ENCODE peak calls at places on chromosomes 3 and 15, in four cellular contexts. L, D, R and N are unnamed samples.

GRCh38 chr3:47542614-47543173 is 29.2 kb upstream of the ELP6 start:
- DNase-seq in R (peak), D (peak), L (peak), N (no peak)

GRCh38 chr3:32154180-32154579 is 47.8 kb downstream of the GPD1L start:
- DNase-seq in D (no peak), L (no peak), R (no peak), N (no peak)

GRCh38 chr3:45960289-45960688 is 17.0 kb downstream of the CXCR6 start:
- DNase-seq in R (no peak), L (no peak), D (no peak), N (no peak)

GRCh38 chr3:120855665-120856437 is 52.2 kb upstream of the STXBP5L start:
- DNase-seq in D (peak), L (peak), R (peak), N (no peak)

GRCh38 chr15:77143191-77143590 is 72.3 kb upstream of the TSPAN3 start:
- DNase-seq in D (no peak), L (no peak), R (no peak), N (no peak)

GRCh38 chr3:197810901-197811300 is 19.8 kb downstream of the LRCH3 start:
- DNase-seq in D (no peak), L (no peak), R (no peak), N (no peak)

GRCh38 chr3:50126287-50127211 is 28.6 kb upstream of the SEMA3F start:
- DNase-seq in R (no peak), L (no peak), D (peak), N (no peak)

GRCh38 chr3:13524979-13525669 is 23.8 kb upstream of the FBLN2 start:
- DNase-seq in D (peak), R (no peak), L (no peak), N (no peak)

GRCh38 chr3:195462308-195462610 is 19.4 kb upstream of the ACAP2 start:
- DNase-seq in D (no peak), L (no peak), R (no peak), N (no peak)

GRCh38 chr15:79987569-79987955 is 16.6 kb upstream of the BCL2A1 start:
- DNase-seq in R (no peak), L (no peak), D (no peak), N (no peak)

GRCh38 chr3:50714953-50715352 is 40.2 kb downstream of the DOCK3 start:
- DNase-seq in D (no peak), R (peak), L (no peak), N (no peak)

GRCh38 chr15:66085128-66085527 is 168.4 kb downstream of the MEGF11 start:
- DNase-seq in L (no peak), D (no peak), R (no peak), N (peak)

GRCh38 chr3:108118038-108118727 is 27.4 kb upstream of the CD47 start:
- DNase-seq in L (no peak), D (peak), R (no peak), N (no peak)

GRCh38 chr3:16738451-16738850 is 133.2 kb upstream of the DAZL start:
- DNase-seq in R (no peak), D (no peak), L (no peak), N (no peak)

GRCh38 chr3:13414040-13414729 is 5.9 kb downstream of the NUP210 start:
- DNase-seq in R (no peak), D (no peak), L (no peak), N (no peak)

GRCh38 chr3:161559177-161559998 is 62.8 kb downstream of the OTOL1 start:
- DNase-seq in R (peak), L (no peak), D (peak), N (no peak)

GRCh38 chr15:70922119-70922518 is 29.5 kb downstream of the LRRC49 start:
- DNase-seq in L (no peak), D (no peak), R (no peak), N (no peak)

GRCh38 chr3:33001889-33002288 is 50.4 kb downstream of the CCR4 start:
- DNase-seq in L (no peak), R (no peak), D (no peak), N (no peak)

GRCh38 chr3:172323894-172324590 is 124.2 kb downstream of the GHSR start:
- DNase-seq in R (peak), D (peak), L (no peak), N (no peak)

GRCh38 chr15:85063088-85063487 is 81.4 kb downstream of the PDE8A start:
- DNase-seq in L (no peak), D (peak), R (no peak), N (no peak)

GRCh38 chr3:10964537-10965167 is 27.9 kb upstream of the SLC6A1 start:
- DNase-seq in R (peak), L (no peak), D (peak), N (no peak)

GRCh38 chr15:34358367-34358766 is 8.6 kb downstream of the LPCAT4 start:
- DNase-seq in L (no peak), R (no peak), D (no peak), N (no peak)

GRCh38 chr3:19931180-19931692 is 2.8 kb downstream of the EFHB start:
- DNase-seq in R (peak), D (no peak), L (no peak), N (no peak)

GRCh38 chr15:48373855-48374421 is 42.7 kb downstream of the DUT start:
- DNase-seq in D (peak), L (no peak), R (peak), N (peak)

GRCh38 chr3:195543642-195544536 is 764 bp upstream of the PPP1R2 start:
- DNase-seq in D (no peak), L (no peak), R (no peak), N (no peak)

GRCh38 chr3:175224051-175224450 is 364.9 kb downstream of the NAALADL2 start:
- DNase-seq in R (no peak), D (no peak), L (no peak), N (no peak)

DNA sequence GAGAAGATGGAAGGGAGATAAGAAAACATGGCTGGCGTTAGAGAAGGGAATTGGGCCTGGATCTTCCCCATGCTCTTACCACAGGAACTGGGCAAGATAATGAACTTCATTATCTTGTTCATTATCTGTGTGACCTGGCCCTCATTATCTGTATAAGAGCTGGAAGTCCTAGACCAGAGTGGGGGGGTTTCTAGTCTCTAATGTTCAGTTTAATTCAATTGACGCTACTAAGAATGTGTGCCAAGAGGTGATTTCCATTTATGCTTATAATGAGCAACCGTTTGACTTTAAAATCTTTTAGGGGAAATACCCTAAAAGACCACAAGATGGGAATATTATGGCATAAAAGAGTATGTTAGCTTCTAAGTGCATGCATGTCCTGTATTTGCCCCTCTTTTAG is 59.1 kb upstream of the CSTA start:
- DNase-seq in R (no peak), L (no peak), D (no peak), N (no peak)
- TF ChIP-seq CTCF in R (no peak), L (no peak), D (no peak), N (no peak)

DNA sequence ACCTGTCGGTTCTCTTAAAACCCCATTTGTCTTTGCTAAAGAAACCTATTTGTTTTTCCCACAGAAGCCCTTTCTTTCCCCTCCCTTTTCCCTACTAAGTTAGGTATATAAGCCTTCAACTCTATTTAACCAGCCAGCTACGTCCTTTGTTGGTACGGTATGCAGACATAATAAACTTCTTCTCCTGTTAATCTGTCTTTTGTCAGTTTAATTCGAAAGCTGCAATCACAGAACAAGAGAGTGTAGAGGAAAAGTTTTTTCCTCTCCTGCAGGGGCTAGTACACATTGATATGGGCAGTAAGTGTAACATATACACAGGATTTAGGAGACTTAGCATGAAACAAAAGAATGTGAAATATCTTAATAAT is 21.9 kb upstream of the C15orf39 start:
- DNase-seq in R (no peak), L (no peak), D (no peak), N (no peak)
- H3K27ac ChIP-seq in R (no peak), L (no peak), D (no peak), N (no peak)

GRCh38 chr15:74200871-74201419 is 1.6 kb downstream of the STRA6 start:
- DNase-seq in L (no peak), D (peak), R (no peak), N (no peak)

GRCh38 chr15:74203914-74204431 is 1.4 kb upstream of the STRA6 start:
- DNase-seq in D (peak), L (no peak), R (peak), N (no peak)

GRCh38 chr15:74200394-74200793 is 2.2 kb downstream of the STRA6 start:
- DNase-seq in L (no peak), D (peak), R (peak), N (no peak)

GRCh38 chr15:74201656-74202420 is 749 bp downstream of the STRA6 start:
- DNase-seq in R (peak), D (no peak), L (no peak), N (no peak)

GRCh38 chr15:74202461-74203401 is at the start of gene STRA6:
- DNase-seq in L (no peak), D (no peak), R (peak), N (no peak)
- TF ChIP-seq CTCF in L (no peak), D (no peak), R (no peak), N (no peak)

GRCh38 chr3:53072653-53073552 is 27.0 kb upstream of the SFMBT1 start:
- DNase-seq in R (peak), L (peak), D (peak), N (no peak)

GRCh38 chr3:53074761-53075742 is 29.2 kb upstream of the SFMBT1 start:
- DNase-seq in R (no peak), L (no peak), D (no peak), N (no peak)

GRCh38 chr3:53071882-53072431 is 26.1 kb upstream of the SFMBT1 start:
- DNase-seq in D (no peak), R (no peak), L (no peak), N (no peak)

GRCh38 chr3:53074366-53074696 is 28.5 kb upstream of the SFMBT1 start:
- DNase-seq in L (no peak), D (no peak), R (no peak), N (no peak)

DNA sequence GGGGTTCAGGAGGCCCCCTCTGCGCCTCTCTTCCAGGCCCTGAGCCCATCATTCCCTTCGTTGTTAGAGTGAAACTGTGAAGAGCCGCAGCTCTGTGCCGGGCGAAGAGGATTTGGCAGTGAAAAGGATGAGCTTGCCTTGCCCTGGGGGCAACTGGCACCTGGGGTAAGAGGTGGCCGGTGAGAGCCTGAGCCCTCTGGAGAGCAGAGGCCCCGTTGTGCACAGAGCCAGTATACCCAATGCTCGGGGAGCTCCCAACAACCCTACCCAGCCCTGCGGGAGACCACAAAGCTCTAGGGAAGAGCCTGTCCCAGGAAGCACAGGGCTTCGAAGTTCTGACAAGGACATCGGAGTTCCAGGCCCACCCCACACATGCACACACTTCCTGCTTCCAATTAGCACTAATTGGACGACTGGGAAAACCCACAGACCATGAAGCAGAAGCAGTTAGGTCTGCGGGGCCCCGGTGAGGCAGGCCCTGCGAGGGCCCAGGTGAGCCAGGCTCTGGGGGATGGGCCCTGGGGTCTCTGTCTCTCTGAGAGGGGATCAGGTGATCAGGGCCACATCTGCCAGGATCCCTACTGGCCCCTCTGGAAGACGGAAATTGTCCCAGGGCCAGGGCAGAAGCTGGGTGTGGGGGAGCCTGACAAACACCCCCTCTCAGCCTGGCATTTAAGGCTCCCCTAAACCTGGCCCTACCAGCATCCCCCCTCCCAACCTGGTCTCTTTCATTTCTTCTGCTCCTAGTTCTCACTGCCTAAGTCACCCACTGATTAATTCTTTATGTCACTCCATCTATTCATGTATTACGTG is 27.9 kb upstream of the SFMBT1 start:
- DNase-seq in D (no peak), R (no peak), L (no peak), N (no peak)
- H3K27ac ChIP-seq in D (no peak), R (no peak), L (no peak), N (no peak)

DNA sequence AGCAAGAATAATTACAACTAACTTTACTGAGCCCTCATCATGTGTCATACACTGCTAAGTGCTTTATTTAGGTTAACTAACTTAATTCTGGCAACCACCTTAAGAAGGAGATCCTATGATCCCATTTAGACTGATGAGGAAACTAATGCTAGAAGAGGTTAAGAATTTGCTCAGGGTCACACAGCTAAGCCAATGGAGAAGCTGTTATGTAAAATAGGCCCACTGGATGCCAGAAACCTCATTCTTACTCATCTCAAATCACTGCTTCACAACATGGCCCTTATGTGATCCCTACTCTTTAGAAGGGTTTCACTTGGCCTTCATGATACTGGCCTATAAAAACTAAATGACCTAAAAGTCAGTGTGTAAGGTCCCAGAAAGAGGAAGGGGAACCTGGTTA is 41.2 kb downstream of the IMPG2 start:
- DNase-seq in D (peak), R (peak), L (no peak), N (no peak)
- TF ChIP-seq CTCF in D (no peak), R (no peak), L (no peak), N (no peak)

GRCh38 chr15:63238181-63238580 is 39.2 kb upstream of the APH1B start:
- DNase-seq in D (no peak), L (no peak), R (no peak), N (no peak)

GRCh38 chr15:63233667-63234419 is 43.6 kb upstream of the APH1B start:
- DNase-seq in R (no peak), D (peak), L (no peak), N (no peak)

GRCh38 chr15:63238796-63239195 is 38.6 kb upstream of the APH1B start:
- DNase-seq in L (no peak), D (peak), R (peak), N (peak)

GRCh38 chr15:63234479-63234878 is 42.9 kb upstream of the APH1B start:
- DNase-seq in R (peak), D (peak), L (peak), N (no peak)

GRCh38 chr15:63236272-63236671 is 41.1 kb upstream of the APH1B start:
- DNase-seq in L (no peak), D (peak), R (peak), N (peak)
- H3K27ac ChIP-seq in L (no peak), D (no peak), R (no peak), N (peak)

DNA sequence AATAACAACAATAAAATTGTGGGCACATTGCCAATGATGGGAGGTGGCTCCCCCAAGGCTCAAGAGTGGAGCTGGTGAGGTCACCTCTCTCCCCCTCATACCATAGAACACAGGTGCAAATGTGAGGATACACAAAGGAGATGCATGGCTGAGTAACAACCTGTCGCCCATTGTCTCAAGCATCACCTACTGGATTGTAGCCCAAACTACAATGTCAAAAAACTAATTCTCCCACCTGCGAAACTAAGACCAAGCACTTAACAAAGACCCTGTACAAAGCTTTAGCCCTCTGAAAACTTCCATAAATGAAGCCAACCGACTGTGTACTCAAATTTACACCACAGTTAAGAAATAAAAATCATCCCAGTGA is 50.4 kb upstream of the IGSF11 start:
- DNase-seq in L (no peak), R (no peak), D (no peak), N (no peak)
- TF ChIP-seq CTCF in L (no peak), R (no peak), D (no peak), N (no peak)

DNA sequence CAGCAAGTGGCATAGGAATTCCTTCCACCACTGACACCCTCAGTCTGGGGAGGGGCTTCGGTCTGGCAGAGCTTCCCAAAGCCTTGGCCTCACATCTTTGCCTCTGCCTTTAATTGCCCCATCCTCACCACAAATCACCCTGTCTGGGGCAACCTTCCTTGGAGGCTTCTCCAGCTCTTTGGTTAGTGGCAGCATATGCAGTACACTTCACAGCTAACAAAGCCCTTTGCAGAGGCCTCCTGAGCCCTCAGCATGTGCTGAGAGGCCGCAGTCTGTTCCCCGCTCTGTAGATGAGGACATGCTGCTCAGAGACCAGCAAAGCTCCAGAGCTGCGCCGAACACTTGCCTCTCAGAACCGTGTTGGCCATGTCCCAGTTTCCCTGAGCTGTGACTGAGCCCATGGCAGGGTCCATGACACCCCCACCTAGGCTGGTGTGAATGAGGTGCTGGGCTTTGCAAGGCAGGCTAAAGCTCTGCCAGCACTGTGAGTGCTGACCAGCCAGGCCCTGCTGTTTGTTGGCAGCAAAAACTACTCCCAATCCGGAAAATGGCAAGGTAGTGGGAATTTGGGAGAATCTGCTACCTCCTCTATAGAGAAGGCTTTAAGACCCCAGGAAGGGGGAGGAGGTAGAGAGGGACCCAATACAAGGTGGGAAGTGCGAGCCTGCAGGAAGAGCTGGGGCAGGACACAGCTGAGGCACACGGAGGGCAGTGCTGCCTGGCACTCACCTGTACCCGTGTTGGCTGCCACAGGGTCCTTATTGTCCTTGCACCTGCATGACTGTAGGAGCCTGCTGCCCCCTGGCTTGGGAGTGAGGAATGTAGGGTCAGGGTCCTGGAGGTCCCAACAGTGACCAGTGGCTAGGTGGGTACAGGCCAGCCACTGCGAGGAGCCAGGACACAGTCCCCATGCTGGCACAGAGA is 8.4 kb upstream of the KLF15 start:
- DNase-seq in L (no peak), R (no peak), D (no peak), N (peak)
- H3K27ac ChIP-seq in L (no peak), R (no peak), D (no peak), N (no peak)

DNA sequence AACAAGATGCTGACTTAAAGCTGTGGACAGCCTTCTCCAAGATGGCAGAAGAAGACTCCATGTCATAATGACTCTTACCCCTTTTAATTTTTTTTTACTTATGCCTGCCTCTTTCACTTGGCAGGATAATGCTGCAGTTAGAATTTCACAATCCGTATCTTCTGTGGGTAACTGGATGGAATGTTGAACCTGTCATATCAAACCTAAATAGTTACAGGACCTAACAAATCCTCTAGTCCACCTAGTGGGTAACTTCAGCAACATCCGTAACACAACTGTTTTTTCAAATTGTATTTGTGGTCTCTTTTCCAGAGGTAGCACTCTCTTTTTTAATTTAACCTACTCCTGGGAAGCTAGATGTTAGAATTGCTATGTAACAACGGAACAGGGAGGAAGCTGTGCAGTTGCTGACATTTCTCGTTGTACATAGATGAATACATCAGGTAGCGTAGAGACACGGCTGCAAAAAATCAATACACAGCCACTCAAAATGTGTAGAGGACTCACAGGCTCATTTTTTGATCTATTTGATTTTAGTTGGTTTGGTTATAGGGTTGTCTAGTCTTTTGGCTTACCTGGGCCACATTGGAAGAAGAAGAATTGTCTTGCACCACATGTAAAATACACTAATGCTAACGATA is 43.9 kb upstream of the TRPM1 start:
- DNase-seq in R (peak), D (peak), L (no peak), N (no peak)
- TF ChIP-seq CTCF in R (peak), D (no peak), L (no peak), N (peak)